ENCODE peak calls at places on chromosomes 1 and 21, in ten cellular contexts. A is astrocyte of the spinal cord; K is activated gamma-delta T cell; U is activated naive CD8-positive, alpha-beta T cell treated with anti-CD3 and anti-CD28 coated beads, Interleukin-2, amount 10 ng/mL, durations not matched to agents 7 days and 5 days; D is right cardiac atrium; I is glutamatergic neuron; P is A172; Q is IMR-90; F is type B pancreatic cell; W is amniotic stem cell. X is an unnamed sample.

GRCh38 chr1:182633657-182634281 is 29.6 kb upstream of the RGS16 start:
- DNase-seq in A (no peak), K (no peak), U (no peak), D (no peak), I (peak; percentile 69), P (peak; percentile 56), Q (no peak), F (no peak), W (no peak), X (no peak)

GRCh38 chr1:207806531-207807394 is 54.9 kb downstream of the CD46 start:
- DNase-seq in A (peak; percentile 68), K (no peak), U (no peak), D (no peak), I (no peak), P (no peak), Q (peak; percentile 53), F (no peak), W (no peak), X (peak; percentile 62)

GRCh38 chr1:26597629-26598039 is 68.1 kb downstream of the RPS6KA1 start:
- DNase-seq in A (peak; percentile 68), K (no peak), U (no peak), D (no peak), I (no peak), P (peak; percentile 18), Q (peak; percentile 63), F (no peak), W (peak; percentile 13), X (peak; percentile 69)

GRCh38 chr1:201016211-201016651 is 7.3 kb downstream of the KIF21B start:
- DNase-seq in A (peak; percentile 26), K (no peak), U (no peak), D (peak; percentile 73), I (peak; percentile 59), P (peak; percentile 62), Q (peak; percentile 34), F (no peak), W (no peak), X (peak; percentile 54)

GRCh38 chr1:38334930-38335592 is 288.5 kb upstream of the POU3F1 start:
- DNase-seq in A (no peak), K (no peak), U (no peak), D (no peak), I (no peak), P (no peak), Q (no peak), F (no peak), W (no peak), X (no peak)

GRCh38 chr21:38352536-38353219 is 95.9 kb downstream of the KCNJ15 start:
- DNase-seq in A (peak; percentile 88), K (no peak), U (no peak), D (peak; percentile 79), I (peak; percentile 79), P (peak; percentile 74), Q (peak; percentile 76), F (no peak), W (peak; percentile 59), X (peak; percentile 89)

GRCh38 chr21:35404247-35404646 is 355.1 kb upstream of the RUNX1 start:
- DNase-seq in A (no peak), K (no peak), U (no peak), D (no peak), I (no peak), P (no peak), Q (no peak), F (no peak), W (no peak), X (no peak)

GRCh38 chr1:223022641-223023473 is 120.2 kb downstream of the TLR5 start:
- DNase-seq in A (no peak), K (no peak), U (no peak), D (no peak), I (peak; percentile 33), P (no peak), Q (no peak), F (no peak), W (no peak), X (no peak)

GRCh38 chr1:76103034-76103433 is 28.5 kb downstream of the ST6GALNAC3 start:
- DNase-seq in A (no peak), K (no peak), U (no peak), D (no peak), I (no peak), P (no peak), Q (no peak), F (no peak), W (no peak), X (peak; percentile 40)

X was measured in astrocyte of the hippocampus.